ENCODE peak calls at places on chromosomes 12 and 14, in ten cellular contexts. T is stimulated activated CD8-positive, alpha-beta memory T cell treated with anti-CD3 and anti-CD28 coated beads, Interleukin-15, amount 100 ng/mL, for 24 hours; O is NCI-H1417 treated with DMSO at 0.1 percent for 48 hours; X is GM23248; G is naive thymus-derived CD8-positive, alpha-beta T cell; E is hepatic stellate cell; R is A549; L is endothelial cell of umbilical vein; Y is mucosa of gallbladder; C is WTC11. A is an unnamed sample.

GRCh38 chr12:106000376-106001104 is 138.2 kb downstream of the NUAK1 start:
- DNase-seq in T (no peak), O (no peak), X (no peak), G (no peak), E (no peak), R (no peak), L (no peak), Y (no peak), C (no peak), A (no peak)

GRCh38 chr12:119786539-119786938 is 90.6 kb downstream of the CIT start:
- DNase-seq in T (no peak), O (no peak), X (no peak), G (no peak), E (no peak), R (no peak), L (no peak), Y (no peak), C (no peak), A (no peak)

GRCh38 chr12:13222076-13222475 is 25.6 kb downstream of the EMP1 start:
- DNase-seq in T (no peak), O (no peak), X (peak; percentile 69), G (no peak), E (no peak), R (peak; percentile 61), L (no peak), Y (peak; percentile 41), C (no peak), A (no peak)

GRCh38 chr14:73785834-73786631 is 65.6 kb upstream of the PTGR2 start:
- DNase-seq in T (no peak), O (no peak), X (peak; percentile 96), G (peak; percentile 80), E (peak; percentile 67), R (peak; percentile 88), L (peak; percentile 84), Y (peak; percentile 76), C (peak; percentile 50), A (peak; percentile 89)

GRCh38 chr12:100986595-100987547 is 192.3 kb downstream of the ANO4 start:
- DNase-seq in T (no peak), O (no peak), X (peak; percentile 66), G (no peak), E (no peak), R (no peak), L (peak; percentile 2), Y (no peak), C (peak; percentile 23), A (no peak)

GRCh38 chr12:6476496-6476895 is 6.0 kb upstream of the VAMP1 start:
- DNase-seq in T (no peak), O (no peak), X (peak; percentile 51), G (no peak), E (peak; percentile 89), R (no peak), L (no peak), Y (no peak), C (no peak), A (no peak)

GRCh38 chr12:115232455-115233156 is 548.6 kb upstream of the TBX3 start:
- DNase-seq in T (no peak), O (no peak), X (peak; percentile 88), G (no peak), E (no peak), R (no peak), L (no peak), Y (no peak), C (no peak), A (no peak)

GRCh38 chr14:50726372-50727107 is 58.4 kb upstream of the SAV1 start:
- DNase-seq in T (no peak), O (no peak), X (peak; percentile 92), G (no peak), E (peak; percentile 17), R (no peak), L (no peak), Y (no peak), C (no peak), A (no peak)

GRCh38 chr12:94644141-94644575 is 6.2 kb downstream of the TMCC3 start:
- DNase-seq in T (no peak), O (no peak), X (peak; percentile 75), G (no peak), E (peak; percentile 22), R (no peak), L (peak; percentile 83), Y (no peak), C (no peak), A (no peak)

GRCh38 chr12:91113621-91114020 is 2.3 kb upstream of the LUM start:
- DNase-seq in T (no peak), O (no peak), X (no peak), G (no peak), E (no peak), R (no peak), L (no peak), Y (no peak), C (no peak), A (no peak)

GRCh38 chr14:82359201-82359600 is 825.5 kb upstream of the SEL1L start:
- DNase-seq in T (no peak), O (no peak), X (no peak), G (no peak), E (no peak), R (no peak), L (no peak), Y (no peak), C (no peak), A (no peak)

GRCh38 chr14:102217987-102218421 is 78.3 kb downstream of the WDR20 start:
- DNase-seq in T (no peak), O (no peak), X (no peak), G (no peak), E (no peak), R (no peak), L (no peak), Y (no peak), C (no peak), A (no peak)

GRCh38 chr12:93025145-93026103 is 96.3 kb upstream of the EEA1 start:
- DNase-seq in T (no peak), O (no peak), X (peak; percentile 73), G (no peak), E (peak; percentile 32), R (peak; percentile 59), L (peak; percentile 79), Y (no peak), C (no peak), A (no peak)

GRCh38 chr12:56836800-56837663 is 73.9 kb downstream of the HSD17B6 start:
- DNase-seq in T (no peak), O (no peak), X (peak; percentile 92), G (no peak), E (no peak), R (peak; percentile 33), L (no peak), Y (no peak), C (no peak), A (no peak)

GRCh38 chr12:15788266-15789214 is 648 bp downstream of the EPS8 start:
- DNase-seq in T (no peak), O (peak; percentile 76), X (peak; percentile 79), G (peak; percentile 59), E (peak; percentile 47), R (peak; percentile 66), L (peak; percentile 53), Y (peak; percentile 49), C (peak; percentile 59), A (no peak)

GRCh38 chr12:79375050-79375449 is 315.7 kb downstream of the PAWR start:
- DNase-seq in T (no peak), O (no peak), X (no peak), G (no peak), E (no peak), R (no peak), L (no peak), Y (no peak), C (no peak), A (no peak)

GRCh38 chr12:58750484-58750883 is 169.8 kb downstream of the LRIG3 start:
- DNase-seq in T (no peak), O (no peak), X (peak; percentile 96), G (no peak), E (peak; percentile 4), R (peak; percentile 67), L (no peak), Y (no peak), C (no peak), A (no peak)

GRCh38 chr14:103529383-103530365 is 678 bp downstream of the TRMT61A start:
- DNase-seq in T (no peak), O (no peak), X (no peak), G (no peak), E (no peak), R (no peak), L (peak; percentile 21), Y (no peak), C (no peak), A (no peak)

GRCh38 chr12:127393460-127393859 is 873.5 kb upstream of the TMEM132C start:
- DNase-seq in T (no peak), O (no peak), X (no peak), G (no peak), E (no peak), R (no peak), L (no peak), Y (no peak), C (no peak), A (no peak)

GRCh38 chr12:26787125-26787495 is 45.9 kb downstream of the ITPR2 start:
- DNase-seq in T (no peak), O (no peak), X (peak; percentile 88), G (no peak), E (peak; percentile 40), R (no peak), L (peak; percentile 96), Y (no peak), C (no peak), A (no peak)

GRCh38 chr12:22334696-22335290 is at the start of gene ST8SIA1:
- DNase-seq in T (no peak), O (no peak), X (peak; percentile 44), G (no peak), E (peak; percentile 33), R (no peak), L (no peak), Y (peak; percentile 25), C (peak; percentile 53), A (peak; percentile 30)

GRCh38 chr12:47361389-47362031 is 281.8 kb upstream of the AMIGO2 start:
- DNase-seq in T (no peak), O (no peak), X (no peak), G (peak; percentile 62), E (no peak), R (peak; percentile 40), L (no peak), Y (no peak), C (no peak), A (no peak)

GRCh38 chr12:1588574-1588944 is 5.8 kb downstream of the FBXL14 start:
- DNase-seq in T (no peak), O (no peak), X (no peak), G (no peak), E (no peak), R (no peak), L (no peak), Y (no peak), C (no peak), A (no peak)

GRCh38 chr14:74932401-74932901 is 9.4 kb upstream of the RPS6KL1 start:
- DNase-seq in T (no peak), O (no peak), X (no peak), G (no peak), E (no peak), R (no peak), L (peak; percentile 93), Y (no peak), C (no peak), A (no peak)